ENCODE peak calls at places on chromosomes 16 and 17, in four cellular contexts. O, Q, P and J are unnamed samples.

GRCh38 chr17:50120475-50121253 is 9.3 kb downstream of the SAMD14 start:
- DNase-seq in O (no peak), Q (no peak), P (no peak), J (no peak)

GRCh38 chr17:60079401-60079861 is 710 bp upstream of the HEATR6 start:
- DNase-seq in O (no peak), Q (no peak), P (no peak), J (no peak)

GRCh38 chr17:12415031-12415430 is 250.7 kb upstream of the MYOCD start:
- DNase-seq in O (peak; percentile 65), Q (no peak), P (peak; percentile 78), J (no peak)

GRCh38 chr17:6574689-6575595 is 18.6 kb upstream of the PITPNM3 start:
- DNase-seq in O (peak; percentile 68), Q (no peak), P (no peak), J (no peak)

GRCh38 chr17:42456223-42457106 is 2.2 kb upstream of the ATP6V0A1 start:
- DNase-seq in O (peak; percentile 90), Q (no peak), P (no peak), J (peak; percentile 40)

GRCh38 chr17:10652984-10653680 is 4.0 kb downstream of the MYH3 start:
- DNase-seq in O (no peak), Q (no peak), P (no peak), J (no peak)

GRCh38 chr16:81755915-81756644 is 23.0 kb upstream of the PLCG2 start:
- DNase-seq in O (no peak), Q (no peak), P (no peak), J (no peak)

GRCh38 chr16:17526956-17527355 is 56.2 kb upstream of the XYLT1 start:
- DNase-seq in O (no peak), Q (no peak), P (no peak), J (no peak)

GRCh38 chr17:6398955-6399354 is 36.0 kb downstream of the AIPL1 start:
- DNase-seq in O (no peak), Q (no peak), P (no peak), J (no peak)

GRCh38 chr17:79707931-79708891 is 22.5 kb upstream of the ENPP7 start:
- DNase-seq in O (peak; percentile 53), Q (peak; percentile 34), P (no peak), J (no peak)

GRCh38 chr17:49887086-49887743 is 39.3 kb upstream of the TAC4 start:
- DNase-seq in O (no peak), Q (peak; percentile 40), P (no peak), J (no peak)

GRCh38 chr17:1232786-1233185 is 37.5 kb upstream of the BHLHA9 start:
- DNase-seq in O (peak; percentile 73), Q (no peak), P (no peak), J (peak; percentile 14)

GRCh38 chr16:78607465-78607864 is 508.0 kb downstream of the WWOX start:
- DNase-seq in O (peak; percentile 16), Q (no peak), P (no peak), J (no peak)

GRCh38 chr17:78318407-78318806 is 41.5 kb downstream of the SOCS3 start:
- DNase-seq in O (no peak), Q (no peak), P (no peak), J (no peak)

GRCh38 chr17:12959441-12959840 is 58.4 kb downstream of the ELAC2 start:
- DNase-seq in O (peak; percentile 34), Q (no peak), P (no peak), J (no peak)

DNA sequence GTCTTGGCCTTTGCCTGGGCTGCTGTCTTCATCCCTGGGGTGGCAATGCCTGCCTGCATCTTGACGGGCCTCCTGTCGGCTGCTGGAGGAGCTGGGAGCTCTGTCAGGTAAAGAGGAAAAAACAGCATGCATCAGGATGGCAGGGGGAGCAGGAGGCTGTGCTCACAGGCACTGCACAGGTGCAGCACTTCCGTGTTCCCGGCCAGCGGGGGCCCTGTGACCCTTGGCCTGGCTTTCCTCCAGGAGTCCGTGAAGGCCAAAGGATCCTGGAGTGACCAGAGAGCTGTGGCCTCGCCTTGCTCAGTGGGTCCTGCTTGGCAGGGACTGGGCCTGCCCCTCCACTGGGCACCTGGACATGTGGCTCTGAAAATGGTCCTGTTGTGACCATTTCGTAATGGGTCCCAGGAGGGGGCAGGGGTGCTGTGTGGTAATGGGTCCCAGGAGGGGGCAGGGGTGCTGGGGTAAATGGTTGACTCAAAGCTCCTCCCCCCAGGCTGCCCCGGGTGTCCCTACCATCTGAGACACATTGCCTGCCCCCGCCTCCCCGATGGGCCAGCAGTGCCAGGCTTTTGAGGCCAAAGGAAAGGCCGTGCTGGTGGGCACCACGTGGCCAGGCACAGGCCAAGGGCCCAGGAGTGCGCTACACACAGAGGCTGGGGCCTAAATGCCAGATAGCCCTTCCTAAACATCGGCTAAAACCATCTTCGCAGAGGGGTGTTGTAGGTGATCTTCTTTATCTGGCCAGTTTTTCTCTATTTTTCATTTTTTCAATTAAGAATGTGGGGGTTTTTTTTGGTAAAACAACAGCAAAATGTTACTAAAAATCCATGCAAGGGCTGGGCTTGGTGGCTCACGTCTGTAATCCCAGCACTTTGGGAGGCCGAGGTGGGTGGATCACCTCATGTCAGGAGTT is 4.0 kb upstream of the FASN start:
- DNase-seq in O (no peak), Q (no peak), P (no peak), J (no peak)
- TF ChIP-seq CTCF in O (no peak), Q (no peak), P (no peak), J (no peak)

GRCh38 chr17:63549946-63550815 is at the start of gene DCAF7:
- DNase-seq in O (peak; percentile 100), Q (peak; percentile 100), P (peak; percentile 100), J (peak; percentile 100)
- TF ChIP-seq CTCF in O (no peak), Q (no peak), P (no peak), J (no peak)

GRCh38 chr16:46895399-46896313 is 11.5 kb downstream of the GPT2 start:
- DNase-seq in O (no peak), Q (no peak), P (no peak), J (no peak)
- TF ChIP-seq CTCF in O (no peak), Q (no peak), P (no peak), J (no peak)

GRCh38 chr16:70331588-70332358 is 14.9 kb upstream of the DDX19A start:
- DNase-seq in O (peak; percentile 20), Q (no peak), P (no peak), J (no peak)
- TF ChIP-seq CTCF in O (peak; percentile 69), Q (peak; percentile 61), P (peak; percentile 45), J (peak; percentile 45)

DNA sequence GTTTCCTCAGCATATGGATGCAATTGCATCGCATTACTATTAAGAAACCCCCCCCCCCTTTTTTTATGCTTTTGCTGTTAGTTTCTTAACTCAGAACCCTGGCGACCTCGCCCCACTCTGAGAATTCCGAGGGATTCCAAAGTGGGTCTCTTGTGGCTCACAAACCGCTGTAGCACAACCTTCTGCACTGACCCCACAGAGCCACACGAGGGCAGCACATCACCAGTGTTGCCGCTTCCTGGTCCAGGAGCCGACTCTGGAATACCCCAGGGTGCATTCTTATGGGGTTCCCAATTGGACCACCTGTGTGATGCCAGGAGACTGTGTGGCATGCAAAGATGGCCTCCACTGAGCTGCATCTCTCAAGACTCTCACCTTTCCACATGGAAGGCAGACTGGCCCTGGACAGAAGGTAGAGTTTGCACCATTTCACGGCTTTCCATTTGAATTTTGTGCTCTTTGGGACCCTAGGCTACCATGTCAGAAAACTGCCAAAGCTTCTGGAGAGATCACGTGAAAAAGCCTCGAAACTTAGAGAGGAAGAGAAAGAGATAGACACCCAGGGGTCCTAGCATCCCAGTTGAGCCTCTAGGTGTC is 432.7 kb upstream of the ASIC2 start:
- DNase-seq in O (peak; percentile 25), Q (no peak), P (no peak), J (no peak)
- TF ChIP-seq CTCF in O (peak; percentile 57), Q (peak; percentile 62), P (peak; percentile 27), J (peak; percentile 64)